ENCODE peak calls at places on chromosomes 16 and 17, in ten cellular contexts. J, O, Y, X, M, K, R, H, A and W are unnamed samples.
A peak's percentile ranks its signal among the peaks of the same experiment; 100 is the strongest.

GRCh38 chr16:29698484-29699323 is 19.7 kb downstream of the QPRT start:
- DNase-seq in J (no peak), O (no peak), Y (no peak), X (no peak), M (no peak), K (no peak), R (no peak), H (no peak), A (no peak), W (no peak)

GRCh38 chr17:31724619-31725018 is 134.4 kb downstream of the COPRS start:
- DNase-seq in J (no peak), O (no peak), Y (no peak), X (no peak), M (no peak), K (no peak), R (no peak), H (no peak), A (no peak), W (no peak)

GRCh38 chr16:84844049-84844350 is 24.2 kb downstream of the CRISPLD2 start:
- DNase-seq in J (no peak), O (no peak), Y (no peak), X (no peak), M (no peak), K (no peak), R (no peak), H (no peak), A (no peak), W (no peak)

GRCh38 chr16:9077001-9077809 is 14.2 kb upstream of the HAPSTR1 start:
- DNase-seq in J (no peak), O (no peak), Y (peak; percentile 57), X (no peak), M (no peak), K (peak; percentile 88), R (no peak), H (no peak), A (peak; percentile 65), W (peak; percentile 61)

GRCh38 chr17:44794699-44795413 is 35.2 kb downstream of the GJC1 start:
- DNase-seq in J (no peak), O (no peak), Y (no peak), X (no peak), M (no peak), K (peak; percentile 96), R (no peak), H (no peak), A (peak; percentile 83), W (no peak)

GRCh38 chr17:47621293-47622178 is 28.2 kb upstream of the KPNB1 start:
- DNase-seq in J (no peak), O (no peak), Y (no peak), X (no peak), M (no peak), K (peak; percentile 97), R (no peak), H (peak; percentile 61), A (peak; percentile 63), W (no peak)

GRCh38 chr17:4487820-4488716 is 10.6 kb upstream of the SPNS2 start:
- DNase-seq in J (no peak), O (no peak), Y (no peak), X (no peak), M (no peak), K (no peak), R (no peak), H (no peak), A (no peak), W (no peak)

GRCh38 chr16:30585022-30585399 is 486 bp downstream of the ZNF785 start:
- DNase-seq in J (no peak), O (no peak), Y (peak; percentile 44), X (peak; percentile 24), M (no peak), K (peak; percentile 64), R (no peak), H (no peak), A (no peak), W (no peak)

GRCh38 chr16:58492735-58493134 is 7.2 kb upstream of the NDRG4 start:
- DNase-seq in J (no peak), O (no peak), Y (no peak), X (no peak), M (no peak), K (no peak), R (no peak), H (no peak), A (no peak), W (no peak)

GRCh38 chr16:49921791-49922456 is 66.0 kb upstream of the ZNF423 start:
- DNase-seq in J (peak; percentile 16), O (no peak), Y (peak; percentile 71), X (peak; percentile 42), M (peak; percentile 13), K (peak; percentile 54), R (no peak), H (peak; percentile 63), A (no peak), W (peak; percentile 60)

GRCh38 chr16:24524855-24525652 is 14.3 kb upstream of the RBBP6 start:
- DNase-seq in J (no peak), O (no peak), Y (no peak), X (no peak), M (no peak), K (no peak), R (no peak), H (no peak), A (no peak), W (no peak)

GRCh38 chr16:20844588-20844987 is 38.3 kb downstream of the REXO5 start:
- DNase-seq in J (no peak), O (no peak), Y (peak; percentile 31), X (no peak), M (no peak), K (no peak), R (no peak), H (no peak), A (no peak), W (no peak)

GRCh38 chr16:3754772-3755171 is 37.4 kb upstream of the TRAP1 start:
- DNase-seq in J (no peak), O (no peak), Y (no peak), X (no peak), M (no peak), K (no peak), R (no peak), H (no peak), A (no peak), W (no peak)

GRCh38 chr16:51968756-51969155 is 578.2 kb downstream of the TOX3 start:
- DNase-seq in J (no peak), O (no peak), Y (no peak), X (no peak), M (no peak), K (peak; percentile 38), R (no peak), H (no peak), A (no peak), W (no peak)

GRCh38 chr17:6796017-6796886 is 20.2 kb downstream of the FBXO39 start:
- DNase-seq in J (no peak), O (no peak), Y (no peak), X (no peak), M (no peak), K (peak; percentile 11), R (no peak), H (no peak), A (no peak), W (no peak)

GRCh38 chr16:85800321-85800669 is 800 bp downstream of the COX4I1 start:
- DNase-seq in J (no peak), O (no peak), Y (peak; percentile 51), X (peak; percentile 58), M (peak; percentile 45), K (peak; percentile 77), R (no peak), H (no peak), A (no peak), W (no peak)

GRCh38 chr16:5615868-5616642 is 518.5 kb upstream of the EEF2KMT start:
- DNase-seq in J (no peak), O (no peak), Y (peak; percentile 54), X (peak; percentile 67), M (no peak), K (peak; percentile 55), R (no peak), H (peak; percentile 66), A (no peak), W (peak; percentile 62)

GRCh38 chr16:8887952-8888560 is 5.9 kb downstream of the LITAFD start:
- DNase-seq in J (no peak), O (peak; percentile 52), Y (no peak), X (no peak), M (no peak), K (peak; percentile 93), R (no peak), H (peak; percentile 86), A (no peak), W (no peak)

GRCh38 chr16:65657556-65657955 is 535.7 kb upstream of the CDH11 start:
- DNase-seq in J (no peak), O (no peak), Y (no peak), X (no peak), M (no peak), K (no peak), R (no peak), H (no peak), A (no peak), W (no peak)

GRCh38 chr17:74330446-74330845 is 4.4 kb downstream of the KIF19 start:
- DNase-seq in J (no peak), O (no peak), Y (no peak), X (no peak), M (no peak), K (no peak), R (no peak), H (no peak), A (no peak), W (no peak)